ENCODE peak calls at places on chromosome 7, in five cellular contexts. X, Y, S, R and J are unnamed samples.

GRCh38 chr7:70113543-70113942 is 515.3 kb downstream of the AUTS2 start:
- DNase-seq in X (no peak), S (no peak), R (no peak), Y (no peak), J (no peak)

GRCh38 chr7:289756-290553 is at the start of gene FOXL3:
- DNase-seq in Y (no peak), X (peak; percentile 35), S (no peak), R (no peak), J (no peak)

GRCh38 chr7:20403356-20403755 is 72.7 kb downstream of the ITGB8 start:
- DNase-seq in R (peak; percentile 24), Y (no peak), S (peak; percentile 65), X (no peak), J (peak; percentile 27)

GRCh38 chr7:99002146-99002826 is 124.0 kb downstream of the TRRAP start:
- DNase-seq in R (no peak), X (no peak), Y (no peak), S (no peak), J (no peak)

GRCh38 chr7:94615641-94616040 is 40.3 kb downstream of the SGCE start:
- DNase-seq in X (no peak), R (no peak), Y (no peak), S (no peak), J (no peak)

GRCh38 chr7:129782257-129783096 is 170.3 kb downstream of the UBE2H start:
- DNase-seq in S (no peak), R (peak; percentile 31), X (no peak), Y (no peak), J (no peak)

GRCh38 chr7:5525271-5526189 is 101.9 kb upstream of the TNRC18 start:
- DNase-seq in X (no peak), Y (peak; percentile 50), R (peak; percentile 48), S (no peak), J (no peak)

GRCh38 chr7:98321301-98321700 is 39.8 kb downstream of the BRI3 start:
- DNase-seq in R (no peak), X (no peak), Y (no peak), S (no peak), J (no peak)

GRCh38 chr7:116726713-116727431 is 54.9 kb downstream of the MET start:
- DNase-seq in Y (no peak), R (peak; percentile 43), X (no peak), S (no peak), J (no peak)

GRCh38 chr7:155296788-155297516 is 726 bp upstream of the INSIG1 start:
- DNase-seq in X (peak; percentile 61), Y (peak; percentile 73), R (peak; percentile 93), S (peak; percentile 43), J (peak; percentile 84)

GRCh38 chr7:36186359-36186758 is 33.3 kb downstream of the EEPD1 start:
- DNase-seq in R (no peak), X (no peak), S (no peak), Y (no peak), J (no peak)

GRCh38 chr7:18386590-18386989 is 109.0 kb upstream of the HDAC9 start:
- DNase-seq in R (no peak), Y (no peak), S (no peak), X (no peak), J (no peak)

GRCh38 chr7:158409120-158409519 is 178.5 kb downstream of the PTPRN2 start:
- DNase-seq in Y (no peak), X (peak; percentile 22), S (no peak), R (no peak), J (no peak)

GRCh38 chr7:158829021-158829341 is 328 bp downstream of the ESYT2 start:
- DNase-seq in Y (peak; percentile 46), S (no peak), X (no peak), R (peak; percentile 93), J (peak; percentile 85)

GRCh38 chr7:56026538-56026937 is 24.7 kb downstream of the PSPH start:
- DNase-seq in S (no peak), X (no peak), Y (no peak), R (no peak), J (no peak)

GRCh38 chr7:21690717-21691116 is 147.9 kb downstream of the DNAH11 start:
- DNase-seq in S (no peak), R (no peak), X (no peak), Y (no peak), J (no peak)

GRCh38 chr7:151063212-151063561 is 3.8 kb downstream of the SLC4A2 start:
- DNase-seq in R (peak; percentile 90), S (no peak), Y (no peak), X (no peak), J (peak; percentile 71)

GRCh38 chr7:155361363-155361680 is 63.6 kb downstream of the INSIG1 start:
- DNase-seq in R (no peak), X (no peak), S (no peak), Y (no peak), J (peak; percentile 34)

GRCh38 chr7:32785365-32785764 is 106.2 kb downstream of the KBTBD2 start:
- DNase-seq in X (no peak), S (no peak), R (no peak), Y (no peak), J (no peak)
- H3K27ac ChIP-seq in X (no peak overlapping the region), S (no peak overlapping the region), R (no peak overlapping the region), Y (no peak overlapping the region), J (no peak overlapping the region)

GRCh38 chr7:88761779-88762178 is 2.3 kb downstream of the ZNF804B start:
- DNase-seq in S (no peak), Y (no peak), X (no peak), R (no peak), J (no peak)

GRCh38 chr7:88757371-88757770 is 2.1 kb upstream of the ZNF804B start:
- DNase-seq in X (no peak), Y (no peak), S (no peak), R (no peak), J (no peak)

GRCh38 chr7:88759216-88759955 is at the start of gene ZNF804B:
- DNase-seq in X (no peak), S (peak; percentile 15), Y (peak; percentile 1), R (peak; percentile 8), J (peak; percentile 10)

GRCh38 chr7:88758355-88759215 is 915 bp upstream of the ZNF804B start:
- DNase-seq in Y (peak; percentile 13), R (peak; percentile 52), X (no peak), S (peak; percentile 16), J (no peak)

DNA sequence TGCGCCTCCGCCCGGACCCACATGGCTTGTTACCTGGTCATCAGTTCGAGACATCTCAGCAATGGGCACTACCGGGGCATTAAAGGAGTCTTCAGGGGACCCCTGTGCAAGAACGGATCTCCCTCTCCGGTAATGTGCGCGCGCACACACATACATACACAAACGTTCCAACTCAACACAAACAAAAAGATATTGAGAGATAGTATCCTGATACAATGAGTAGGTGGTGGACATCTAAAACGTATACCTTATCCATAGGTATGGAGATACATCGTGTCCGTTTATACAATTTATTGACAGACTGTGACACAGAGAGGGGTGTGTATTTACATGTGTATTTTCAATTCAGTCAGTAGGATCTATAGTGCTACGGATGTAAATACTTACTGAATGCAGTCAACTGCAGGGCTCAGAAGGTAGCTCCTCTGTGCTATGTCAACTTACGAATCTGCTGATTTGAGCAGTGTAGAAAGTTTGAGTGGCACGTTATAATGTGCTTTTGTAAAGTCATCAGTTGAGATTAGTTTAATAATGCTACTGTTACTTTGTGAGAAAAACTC is 536 bp downstream of the ZNF804B start:
- DNase-seq in S (no peak), Y (no peak), X (no peak), R (no peak), J (no peak)
- H3K4me3 ChIP-seq in S (peak overlapping the region; percentile 63), Y (no peak overlapping the region), X (peak overlapping the region; percentile 20), R (no peak overlapping the region), J (no peak overlapping the region)

GRCh38 chr7:128202287-128202957 is 38.7 kb upstream of the LEP start:
- DNase-seq in Y (no peak), X (no peak), R (no peak), S (no peak), J (no peak)
- H3K27me3 ChIP-seq in Y (peaks cover 5% of the 10 kb centered on the region), X (peaks cover 28% of the 10 kb centered on the region), R (peaks cover 34% of the 10 kb centered on the region), S (peaks cover 91% of the 10 kb centered on the region), J (peaks cover 55% of the 10 kb centered on the region)

GRCh38 chr7:83465643-83466042 is 183.3 kb downstream of the SEMA3E start:
- DNase-seq in Y (no peak), X (no peak), R (no peak), S (no peak), J (no peak)
- H3K27ac ChIP-seq in Y (no peak overlapping the region), X (no peak overlapping the region), R (no peak overlapping the region), S (no peak overlapping the region), J (no peak overlapping the region)